ENCODE peak calls at places on chromosome 4, in six cellular contexts. One of them, this sample, is unnamed.

GRCh38 chr4:64724689-64725088 is 315.4 kb upstream of the TECRL start:
- DNase-seq in nucleus accumbens: no peak
- DNase-seq in HepG2: no peak
- DNase-seq in D721Med: no peak
- DNase-seq in HFF-Myc: no peak
- DNase-seq in neural progenitor cell: no peak
- DNase-seq in this sample: no peak

GRCh38 chr4:37812713-37813112 is 13.8 kb upstream of the PGM2 start:
- DNase-seq in HFF-Myc: no peak
- DNase-seq in HepG2: no peak
- DNase-seq in nucleus accumbens: no peak
- DNase-seq in D721Med: no peak
- DNase-seq in neural progenitor cell: no peak
- DNase-seq in this sample: no peak

GRCh38 chr4:56654238-56654632 is 26.9 kb downstream of the HOPX start:
- DNase-seq in D721Med: no peak
- DNase-seq in HFF-Myc: no peak
- DNase-seq in neural progenitor cell: no peak
- DNase-seq in HepG2: no peak
- DNase-seq in nucleus accumbens: no peak
- DNase-seq in this sample: no peak

GRCh38 chr4:100022792-100023222 is 72.7 kb upstream of the H2AZ1 start:
- DNase-seq in HepG2: no peak
- DNase-seq in D721Med: no peak
- DNase-seq in nucleus accumbens: no peak
- DNase-seq in HFF-Myc: no peak
- DNase-seq in neural progenitor cell: peak
- DNase-seq in this sample: no peak

GRCh38 chr4:144611850-144612249 is 34.1 kb upstream of the HHIP start:
- DNase-seq in HFF-Myc: peak
- DNase-seq in D721Med: no peak
- DNase-seq in nucleus accumbens: peak
- DNase-seq in neural progenitor cell: peak
- DNase-seq in HepG2: peak
- DNase-seq in this sample: no peak

GRCh38 chr4:41977709-41978108 is 3.8 kb upstream of the DCAF4L1 start:
- DNase-seq in neural progenitor cell: no peak
- DNase-seq in HFF-Myc: peak
- DNase-seq in HepG2: no peak
- DNase-seq in D721Med: no peak
- DNase-seq in nucleus accumbens: no peak
- DNase-seq in this sample: no peak

GRCh38 chr4:111283066-111283677 is 660.3 kb upstream of the PITX2 start:
- DNase-seq in nucleus accumbens: no peak
- DNase-seq in neural progenitor cell: peak
- DNase-seq in HFF-Myc: peak
- DNase-seq in HepG2: peak
- DNase-seq in D721Med: no peak
- DNase-seq in this sample: no peak

GRCh38 chr4:8280876-8281440 is 11.4 kb downstream of the HTRA3 start:
- DNase-seq in D721Med: no peak
- DNase-seq in HFF-Myc: no peak
- DNase-seq in HepG2: no peak
- DNase-seq in nucleus accumbens: no peak
- DNase-seq in neural progenitor cell: no peak
- DNase-seq in this sample: no peak

GRCh38 chr4:25413261-25413660 is 36.2 kb downstream of the ANAPC4 start:
- DNase-seq in HFF-Myc: no peak
- DNase-seq in D721Med: no peak
- DNase-seq in neural progenitor cell: no peak
- DNase-seq in HepG2: no peak
- DNase-seq in nucleus accumbens: no peak
- DNase-seq in this sample: no peak

GRCh38 chr4:33160126-33160525 is 2440.0 kb downstream of the PCDH7 start:
- DNase-seq in D721Med: no peak
- DNase-seq in nucleus accumbens: no peak
- DNase-seq in neural progenitor cell: peak
- DNase-seq in HFF-Myc: peak
- DNase-seq in HepG2: no peak
- DNase-seq in this sample: no peak

GRCh38 chr4:154958621-154959358 is 177.7 kb downstream of the RBM46 start:
- DNase-seq in neural progenitor cell: no peak
- DNase-seq in HFF-Myc: no peak
- DNase-seq in HepG2: no peak
- DNase-seq in nucleus accumbens: no peak
- DNase-seq in D721Med: no peak
- DNase-seq in this sample: no peak

GRCh38 chr4:3402409-3403103 is 39.2 kb upstream of the HGFAC start:
- DNase-seq in HepG2: no peak
- DNase-seq in HFF-Myc: peak
- DNase-seq in D721Med: no peak
- DNase-seq in neural progenitor cell: no peak
- DNase-seq in nucleus accumbens: no peak
- DNase-seq in this sample: no peak

GRCh38 chr4:7610841-7611240 is 176.1 kb upstream of the PSAPL1 start:
- DNase-seq in HFF-Myc: no peak
- DNase-seq in neural progenitor cell: no peak
- DNase-seq in HepG2: no peak
- DNase-seq in D721Med: no peak
- DNase-seq in nucleus accumbens: no peak
- DNase-seq in this sample: no peak

GRCh38 chr4:126182801-126183200 is 868.0 kb downstream of the FAT4 start:
- DNase-seq in D721Med: no peak
- DNase-seq in neural progenitor cell: no peak
- DNase-seq in HFF-Myc: no peak
- DNase-seq in HepG2: no peak
- DNase-seq in nucleus accumbens: no peak
- DNase-seq in this sample: no peak

GRCh38 chr4:6891436-6892170 is 18.0 kb upstream of the TBC1D14 start:
- DNase-seq in nucleus accumbens: no peak
- DNase-seq in HepG2: no peak
- DNase-seq in D721Med: no peak
- DNase-seq in HFF-Myc: no peak
- DNase-seq in neural progenitor cell: no peak
- DNase-seq in this sample: no peak

GRCh38 chr4:140856692-140857091 is 100.5 kb upstream of the TBC1D9 start:
- DNase-seq in D721Med: no peak
- DNase-seq in HepG2: no peak
- DNase-seq in neural progenitor cell: peak
- DNase-seq in HFF-Myc: peak
- DNase-seq in nucleus accumbens: no peak
- DNase-seq in this sample: no peak

GRCh38 chr4:10442976-10443375 is 14.2 kb downstream of the ZNF518B start:
- DNase-seq in neural progenitor cell: no peak
- DNase-seq in D721Med: no peak
- DNase-seq in HFF-Myc: no peak
- DNase-seq in nucleus accumbens: no peak
- DNase-seq in HepG2: no peak
- DNase-seq in this sample: no peak

GRCh38 chr4:176840166-176840565 is 47.4 kb upstream of the VEGFC start:
- DNase-seq in D721Med: no peak
- DNase-seq in neural progenitor cell: no peak
- DNase-seq in HFF-Myc: no peak
- DNase-seq in nucleus accumbens: no peak
- DNase-seq in HepG2: no peak
- DNase-seq in this sample: no peak

GRCh38 chr4:42404001-42404400 is 6.7 kb downstream of the SHISA3 start:
- DNase-seq in HFF-Myc: no peak
- DNase-seq in HepG2: no peak
- DNase-seq in neural progenitor cell: peak
- DNase-seq in nucleus accumbens: no peak
- DNase-seq in D721Med: no peak
- DNase-seq in this sample: no peak

GRCh38 chr4:172270421-172270820 is 457.2 kb downstream of the GALNTL6 start:
- DNase-seq in nucleus accumbens: no peak
- DNase-seq in D721Med: no peak
- DNase-seq in neural progenitor cell: no peak
- DNase-seq in HepG2: no peak
- DNase-seq in HFF-Myc: no peak
- DNase-seq in this sample: no peak

GRCh38 chr4:61180405-61180804 is 19.7 kb upstream of the ADGRL3 start:
- DNase-seq in HFF-Myc: no peak
- DNase-seq in neural progenitor cell: no peak
- DNase-seq in nucleus accumbens: no peak
- DNase-seq in HepG2: no peak
- DNase-seq in D721Med: no peak
- DNase-seq in this sample: no peak

GRCh38 chr4:151460434-151460833 is 51.5 kb downstream of the FHIP1A start:
- DNase-seq in HepG2: no peak
- DNase-seq in neural progenitor cell: no peak
- DNase-seq in HFF-Myc: no peak
- DNase-seq in D721Med: no peak
- DNase-seq in nucleus accumbens: no peak
- DNase-seq in this sample: no peak